ENCODE peak calls at places on chromosomes 1 and 21, in eight cellular contexts. One of them, this sample, is unnamed.

GRCh38 chr1:223137402-223138100 is 5.5 kb downstream of the TLR5 start:
- DNase-seq in KG1: peak
- DNase-seq in pancreas: no peak
- DNase-seq in aorta: no peak
- DNase-seq in EH: peak
- DNase-seq in GM04504: peak
- DNase-seq in effector memory CD8-positive, alpha-beta T cell: no peak
- DNase-seq in lung microvascular endothelial cell: no peak
- DNase-seq in this sample: peak

GRCh38 chr1:236343246-236343862 is 50.7 kb upstream of the EDARADD start:
- DNase-seq in effector memory CD8-positive, alpha-beta T cell: no peak
- DNase-seq in KG1: no peak
- DNase-seq in lung microvascular endothelial cell: no peak
- DNase-seq in EH: no peak
- DNase-seq in aorta: no peak
- DNase-seq in pancreas: no peak
- DNase-seq in GM04504: no peak
- DNase-seq in this sample: no peak

GRCh38 chr1:248861621-248862020 is 2.7 kb upstream of the ZNF692 start:
- DNase-seq in lung microvascular endothelial cell: no peak
- DNase-seq in GM04504: no peak
- DNase-seq in KG1: no peak
- DNase-seq in EH: no peak
- DNase-seq in aorta: no peak
- DNase-seq in pancreas: no peak
- DNase-seq in effector memory CD8-positive, alpha-beta T cell: no peak
- DNase-seq in this sample: no peak

GRCh38 chr1:109115685-109116084 is 1.8 kb downstream of the ELAPOR1 start:
- DNase-seq in effector memory CD8-positive, alpha-beta T cell: no peak
- DNase-seq in EH: no peak
- DNase-seq in pancreas: no peak
- DNase-seq in aorta: no peak
- DNase-seq in GM04504: no peak
- DNase-seq in KG1: no peak
- DNase-seq in lung microvascular endothelial cell: no peak
- DNase-seq in this sample: no peak

GRCh38 chr1:240055978-240056772 is 35.5 kb upstream of the FMN2 start:
- DNase-seq in lung microvascular endothelial cell: no peak
- DNase-seq in aorta: no peak
- DNase-seq in EH: no peak
- DNase-seq in effector memory CD8-positive, alpha-beta T cell: no peak
- DNase-seq in pancreas: no peak
- DNase-seq in GM04504: no peak
- DNase-seq in KG1: no peak
- DNase-seq in this sample: no peak

GRCh38 chr1:43199093-43199726 is 27.1 kb downstream of the CFAP57 start:
- DNase-seq in aorta: no peak
- DNase-seq in lung microvascular endothelial cell: no peak
- DNase-seq in EH: no peak
- DNase-seq in effector memory CD8-positive, alpha-beta T cell: no peak
- DNase-seq in KG1: no peak
- DNase-seq in GM04504: no peak
- DNase-seq in pancreas: no peak
- DNase-seq in this sample: no peak

GRCh38 chr1:57576750-57577149 is 152.9 kb upstream of the DAB1 start:
- DNase-seq in GM04504: no peak
- DNase-seq in KG1: no peak
- DNase-seq in pancreas: no peak
- DNase-seq in aorta: no peak
- DNase-seq in EH: no peak
- DNase-seq in lung microvascular endothelial cell: no peak
- DNase-seq in effector memory CD8-positive, alpha-beta T cell: no peak
- DNase-seq in this sample: no peak

GRCh38 chr1:40153073-40153770 is 8.0 kb upstream of the RLF start:
- DNase-seq in pancreas: no peak
- DNase-seq in aorta: no peak
- DNase-seq in effector memory CD8-positive, alpha-beta T cell: peak
- DNase-seq in GM04504: no peak
- DNase-seq in EH: peak
- DNase-seq in lung microvascular endothelial cell: peak
- DNase-seq in KG1: peak
- DNase-seq in this sample: peak

GRCh38 chr1:182484067-182484466 is 34.1 kb downstream of the RGSL1 start:
- DNase-seq in GM04504: no peak
- DNase-seq in EH: no peak
- DNase-seq in KG1: no peak
- DNase-seq in aorta: no peak
- DNase-seq in effector memory CD8-positive, alpha-beta T cell: no peak
- DNase-seq in pancreas: no peak
- DNase-seq in lung microvascular endothelial cell: no peak
- DNase-seq in this sample: no peak

GRCh38 chr21:15441060-15441493 is 288.7 kb upstream of the USP25 start:
- DNase-seq in KG1: peak
- DNase-seq in EH: no peak
- DNase-seq in GM04504: no peak
- DNase-seq in pancreas: no peak
- DNase-seq in lung microvascular endothelial cell: peak
- DNase-seq in effector memory CD8-positive, alpha-beta T cell: no peak
- DNase-seq in aorta: no peak
- DNase-seq in this sample: no peak

GRCh38 chr1:19388980-19389379 is 76.9 kb downstream of the SLC66A1 start:
- DNase-seq in aorta: no peak
- DNase-seq in KG1: no peak
- DNase-seq in effector memory CD8-positive, alpha-beta T cell: no peak
- DNase-seq in pancreas: no peak
- DNase-seq in EH: no peak
- DNase-seq in lung microvascular endothelial cell: peak
- DNase-seq in GM04504: no peak
- DNase-seq in this sample: no peak

GRCh38 chr1:55987491-55988255 is 591.7 kb downstream of the PLPP3 start:
- DNase-seq in aorta: no peak
- DNase-seq in lung microvascular endothelial cell: peak
- DNase-seq in effector memory CD8-positive, alpha-beta T cell: no peak
- DNase-seq in KG1: no peak
- DNase-seq in pancreas: no peak
- DNase-seq in EH: no peak
- DNase-seq in GM04504: no peak
- DNase-seq in this sample: no peak

GRCh38 chr1:41691424-41691823 is 206.9 kb upstream of the EDN2 start:
- DNase-seq in KG1: no peak
- DNase-seq in lung microvascular endothelial cell: no peak
- DNase-seq in effector memory CD8-positive, alpha-beta T cell: no peak
- DNase-seq in GM04504: no peak
- DNase-seq in pancreas: no peak
- DNase-seq in aorta: no peak
- DNase-seq in EH: no peak
- DNase-seq in this sample: no peak

GRCh38 chr1:161950377-161950776 is 73.3 kb downstream of the OLFML2B start:
- DNase-seq in KG1: no peak
- DNase-seq in EH: no peak
- DNase-seq in effector memory CD8-positive, alpha-beta T cell: no peak
- DNase-seq in pancreas: no peak
- DNase-seq in lung microvascular endothelial cell: no peak
- DNase-seq in GM04504: no peak
- DNase-seq in aorta: no peak
- DNase-seq in this sample: no peak

GRCh38 chr1:243731301-243731891 is 118.6 kb downstream of the AKT3 start:
- DNase-seq in GM04504: no peak
- DNase-seq in pancreas: no peak
- DNase-seq in lung microvascular endothelial cell: no peak
- DNase-seq in KG1: no peak
- DNase-seq in effector memory CD8-positive, alpha-beta T cell: no peak
- DNase-seq in aorta: no peak
- DNase-seq in EH: peak
- DNase-seq in this sample: no peak

GRCh38 chr21:21111309-21111920 is 113.2 kb downstream of the NCAM2 start:
- DNase-seq in lung microvascular endothelial cell: no peak
- DNase-seq in aorta: no peak
- DNase-seq in KG1: no peak
- DNase-seq in GM04504: no peak
- DNase-seq in EH: no peak
- DNase-seq in pancreas: no peak
- DNase-seq in effector memory CD8-positive, alpha-beta T cell: no peak
- DNase-seq in this sample: no peak

GRCh38 chr1:223135176-223135575 is 7.9 kb downstream of the TLR5 start:
- DNase-seq in lung microvascular endothelial cell: no peak
- DNase-seq in GM04504: peak
- DNase-seq in aorta: peak
- DNase-seq in pancreas: no peak
- DNase-seq in EH: peak
- DNase-seq in KG1: no peak
- DNase-seq in effector memory CD8-positive, alpha-beta T cell: no peak
- DNase-seq in this sample: peak

GRCh38 chr1:151972533-151973270 is 21.0 kb downstream of the S100A10 start:
- DNase-seq in pancreas: no peak
- DNase-seq in KG1: no peak
- DNase-seq in GM04504: peak
- DNase-seq in lung microvascular endothelial cell: no peak
- DNase-seq in aorta: no peak
- DNase-seq in EH: peak
- DNase-seq in effector memory CD8-positive, alpha-beta T cell: no peak
- DNase-seq in this sample: peak

GRCh38 chr1:10738125-10738746 is 58.2 kb downstream of the CASZ1 start:
- DNase-seq in pancreas: peak
- DNase-seq in KG1: no peak
- DNase-seq in aorta: no peak
- DNase-seq in GM04504: no peak
- DNase-seq in effector memory CD8-positive, alpha-beta T cell: no peak
- DNase-seq in EH: no peak
- DNase-seq in lung microvascular endothelial cell: no peak
- DNase-seq in this sample: no peak

GRCh38 chr1:103948526-103948925 is 198.8 kb downstream of the AMY1C start:
- DNase-seq in effector memory CD8-positive, alpha-beta T cell: no peak
- DNase-seq in pancreas: no peak
- DNase-seq in EH: no peak
- DNase-seq in GM04504: no peak
- DNase-seq in aorta: no peak
- DNase-seq in KG1: no peak
- DNase-seq in lung microvascular endothelial cell: no peak
- DNase-seq in this sample: no peak

GRCh38 chr21:24514081-24514733 is 1093.1 kb downstream of the MRPL39 start:
- DNase-seq in pancreas: no peak
- DNase-seq in effector memory CD8-positive, alpha-beta T cell: no peak
- DNase-seq in EH: no peak
- DNase-seq in KG1: peak
- DNase-seq in aorta: no peak
- DNase-seq in lung microvascular endothelial cell: no peak
- DNase-seq in GM04504: no peak
- DNase-seq in this sample: no peak

GRCh38 chr1:24345334-24345733 is 26.2 kb downstream of the GRHL3 start:
- DNase-seq in GM04504: no peak
- DNase-seq in KG1: no peak
- DNase-seq in EH: peak
- DNase-seq in lung microvascular endothelial cell: no peak
- DNase-seq in aorta: no peak
- DNase-seq in pancreas: no peak
- DNase-seq in effector memory CD8-positive, alpha-beta T cell: no peak
- DNase-seq in this sample: no peak

GRCh38 chr1:169550294-169550693 is 36.0 kb downstream of the F5 start:
- DNase-seq in lung microvascular endothelial cell: peak
- DNase-seq in GM04504: no peak
- DNase-seq in aorta: no peak
- DNase-seq in KG1: no peak
- DNase-seq in effector memory CD8-positive, alpha-beta T cell: peak
- DNase-seq in EH: peak
- DNase-seq in pancreas: no peak
- DNase-seq in this sample: peak

GRCh38 chr1:173405758-173406344 is 71.3 kb upstream of the PRDX6 start:
- DNase-seq in GM04504: peak
- DNase-seq in aorta: no peak
- DNase-seq in effector memory CD8-positive, alpha-beta T cell: no peak
- DNase-seq in KG1: no peak
- DNase-seq in pancreas: no peak
- DNase-seq in lung microvascular endothelial cell: no peak
- DNase-seq in EH: peak
- DNase-seq in this sample: peak

GRCh38 chr1:111789666-111790316 is 34.1 kb downstream of the DDX20 start:
- DNase-seq in KG1: no peak
- DNase-seq in aorta: no peak
- DNase-seq in effector memory CD8-positive, alpha-beta T cell: no peak
- DNase-seq in lung microvascular endothelial cell: no peak
- DNase-seq in GM04504: peak
- DNase-seq in pancreas: no peak
- DNase-seq in EH: peak
- DNase-seq in this sample: peak

GRCh38 chr1:208475449-208475848 is 231.3 kb upstream of the PLXNA2 start:
- DNase-seq in aorta: no peak
- DNase-seq in effector memory CD8-positive, alpha-beta T cell: no peak
- DNase-seq in EH: peak
- DNase-seq in lung microvascular endothelial cell: no peak
- DNase-seq in GM04504: no peak
- DNase-seq in KG1: no peak
- DNase-seq in pancreas: no peak
- DNase-seq in this sample: peak